ENCODE peak calls at places on chromosome 2, in four cellular contexts. Q, A, H and M are unnamed samples.

GRCh38 chr2:28974252-28974651 is 6.8 kb upstream of the TOGARAM2 start:
- DNase-seq in H (no peak), A (no peak), Q (no peak), M (no peak)

GRCh38 chr2:82124629-82125028 is 1820.1 kb upstream of the LRRTM1 start:
- DNase-seq in Q (no peak), A (no peak), H (no peak), M (no peak)

GRCh38 chr2:30662268-30663131 is 144.7 kb downstream of the CAPN13 start:
- DNase-seq in H (no peak), A (no peak), Q (no peak), M (peak; percentile 43)

GRCh38 chr2:155250800-155251199 is 552.3 kb downstream of the KCNJ3 start:
- DNase-seq in Q (peak; percentile 44), H (no peak), A (no peak), M (no peak)

GRCh38 chr2:188142636-188143035 is 149.0 kb upstream of the GULP1 start:
- DNase-seq in H (no peak), A (no peak), Q (no peak), M (no peak)

GRCh38 chr2:203705184-203705583 is 1.3 kb upstream of the CD28 start:
- DNase-seq in A (no peak), H (peak; percentile 46), Q (no peak), M (no peak)

GRCh38 chr2:70247364-70248144 is 874 bp downstream of the TIA1 start:
- DNase-seq in H (no peak), A (no peak), Q (peak; percentile 76), M (no peak)

GRCh38 chr2:96934096-96934495 is 52.3 kb downstream of the FAM178B start:
- DNase-seq in A (no peak), Q (no peak), H (no peak), M (peak; percentile 5)

GRCh38 chr2:60530660-60531276 is 22.7 kb downstream of the BCL11A start:
- DNase-seq in A (no peak), H (peak; percentile 87), Q (no peak), M (peak; percentile 87)

GRCh38 chr2:203817147-203817546 is 50.4 kb upstream of the CTLA4 start:
- DNase-seq in H (no peak), A (no peak), Q (no peak), M (no peak)

GRCh38 chr2:23649819-23650218 is 264.8 kb downstream of the KLHL29 start:
- DNase-seq in A (no peak), H (no peak), Q (no peak), M (no peak)

GRCh38 chr2:68435605-68436004 is 31.5 kb downstream of the FBXO48 start:
- DNase-seq in A (no peak), H (no peak), Q (no peak), M (no peak)

GRCh38 chr2:46315103-46315890 is 18.1 kb downstream of the EPAS1 start:
- DNase-seq in A (peak; percentile 60), Q (no peak), H (peak; percentile 31), M (peak; percentile 78)

GRCh38 chr2:234556848-234557573 is 60.1 kb upstream of the ARL4C start:
- DNase-seq in A (no peak), H (no peak), Q (no peak), M (no peak)

GRCh38 chr2:28406276-28407096 is 13.8 kb downstream of the FOSL2 start:
- DNase-seq in A (no peak), H (peak; percentile 35), Q (no peak), M (no peak)

GRCh38 chr2:74162951-74163350 is 15.2 kb upstream of the BOLA3 start:
- DNase-seq in Q (no peak), A (no peak), H (no peak), M (no peak)

GRCh38 chr2:235467586-235467985 is 26.3 kb upstream of the AGAP1 start:
- DNase-seq in A (no peak), H (no peak), Q (no peak), M (no peak)

GRCh38 chr2:121746071-121746578 is 9.3 kb upstream of the TSN start:
- DNase-seq in H (no peak), A (no peak), Q (no peak), M (no peak)

GRCh38 chr2:132923787-132924186 is 253.8 kb upstream of the LYPD1 start:
- DNase-seq in H (no peak), Q (no peak), A (no peak), M (peak; percentile 3)

GRCh38 chr2:160695402-160696060 is 201.9 kb upstream of the RBMS1 start:
- DNase-seq in Q (no peak), H (no peak), A (no peak), M (no peak)

GRCh38 chr2:51103205-51103604 is 71.3 kb upstream of the NRXN1 start:
- DNase-seq in A (no peak), Q (peak; percentile 77), H (no peak), M (peak; percentile 1)

GRCh38 chr2:170714156-170715061 is 728 bp upstream of the SP5 start:
- DNase-seq in Q (peak; percentile 74), A (peak; percentile 28), H (no peak), M (peak; percentile 64)

GRCh38 chr2:118121986-118122767 is 33.9 kb downstream of the INSIG2 start:
- DNase-seq in A (no peak), Q (no peak), H (no peak), M (no peak)

GRCh38 chr2:170313636-170314348 is 135.8 kb downstream of the MYO3B start:
- DNase-seq in A (no peak), Q (no peak), H (no peak), M (no peak)

GRCh38 chr2:139609109-139609508 is 828.9 kb upstream of the NXPH2 start:
- DNase-seq in A (no peak), H (no peak), Q (no peak), M (no peak)

GRCh38 chr2:178268435-178268834 is 74.1 kb downstream of the OSBPL6 start:
- DNase-seq in A (no peak), Q (no peak), H (no peak), M (no peak)

GRCh38 chr2:219173176-219173575 is 3.3 kb upstream of the SLC23A3 start:
- DNase-seq in H (no peak), A (no peak), Q (no peak), M (no peak)

GRCh38 chr2:228535396-228535795 is 353.9 kb upstream of the SPHKAP start:
- DNase-seq in H (no peak), Q (peak; percentile 19), A (no peak), M (no peak)

GRCh38 chr2:120761164-120761861 is 25.6 kb downstream of the GLI2 start:
- DNase-seq in Q (no peak), H (no peak), A (no peak), M (no peak)

GRCh38 chr2:62099050-62099449 is 96.9 kb upstream of the B3GNT2 start:
- DNase-seq in A (no peak), Q (no peak), H (no peak), M (no peak)

GRCh38 chr2:174171686-174172445 is 76.5 kb downstream of the OLA1 start:
- DNase-seq in A (no peak), Q (no peak), H (no peak), M (no peak)

GRCh38 chr2:205776139-205776538 is 93.8 kb downstream of the NRP2 start:
- DNase-seq in H (no peak), Q (peak; percentile 85), A (no peak), M (no peak)

GRCh38 chr2:55490554-55490953 is 29.0 kb upstream of the CFAP36 start:
- DNase-seq in H (no peak), Q (no peak), A (peak; percentile 26), M (no peak)

GRCh38 chr2:241161646-241162281 is 11.5 kb downstream of the PPP1R7 start:
- DNase-seq in A (peak; percentile 59), H (peak; percentile 17), Q (no peak), M (peak; percentile 72)

DNA sequence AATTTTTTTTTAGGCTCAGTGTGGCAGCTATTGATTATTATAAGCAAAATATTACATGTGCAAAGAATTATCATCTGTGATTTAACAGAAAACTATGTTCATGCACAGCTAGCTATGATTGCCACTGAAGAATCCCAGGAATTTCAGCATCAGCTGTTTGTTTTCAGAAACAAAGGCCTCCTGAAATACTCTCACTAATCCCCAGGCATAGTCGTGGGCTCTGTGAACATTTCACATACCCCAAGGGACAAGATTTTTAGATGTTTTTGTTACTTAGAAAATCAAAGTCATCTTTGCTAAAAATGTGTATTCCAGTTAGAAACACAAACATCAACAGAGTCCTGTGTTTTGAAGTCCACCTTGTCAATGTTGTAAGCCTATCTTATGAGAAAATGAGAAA is 156.1 kb downstream of the MYO1B start:
- DNase-seq in H (no peak), Q (peak; percentile 75), A (no peak), M (no peak)
- H3K4me3 ChIP-seq in H (no peak overlapping the region), Q (no peak overlapping the region), A (no peak overlapping the region), M (no peak overlapping the region)

GRCh38 chr2:130762910-130763385 is 7.6 kb downstream of the AMER3 start:
- DNase-seq in Q (no peak), A (no peak), H (no peak), M (no peak)

GRCh38 chr2:130763405-130763804 is 8.1 kb downstream of the AMER3 start:
- DNase-seq in A (no peak), Q (no peak), H (no peak), M (no peak)

GRCh38 chr2:130765464-130765863 is 10.1 kb downstream of the AMER3 start:
- DNase-seq in Q (no peak), H (no peak), A (no peak), M (no peak)

GRCh38 chr2:130764821-130765115 is 9.4 kb downstream of the AMER3 start:
- DNase-seq in Q (no peak), H (no peak), A (no peak), M (no peak)

GRCh38 chr2:130764035-130764820 is 8.9 kb downstream of the AMER3 start:
- DNase-seq in Q (no peak), H (no peak), A (no peak), M (no peak)
- H3K4me1 ChIP-seq in Q (no peaks in the 10 kb centered on the region), H (no peaks in the 10 kb centered on the region), A (no peaks in the 10 kb centered on the region), M (no peaks in the 10 kb centered on the region)

GRCh38 chr2:75484840-75485239 is 75.9 kb downstream of the EVA1A start:
- DNase-seq in H (no peak), A (no peak), Q (no peak), M (no peak)

GRCh38 chr2:75483878-75484277 is 76.9 kb downstream of the EVA1A start:
- DNase-seq in A (no peak), H (no peak), Q (no peak), M (no peak)

GRCh38 chr2:75476778-75477177 is 84.0 kb downstream of the EVA1A start:
- DNase-seq in Q (peak; percentile 31), A (no peak), H (no peak), M (no peak)

GRCh38 chr2:75482398-75482797 is 78.3 kb downstream of the EVA1A start:
- DNase-seq in Q (no peak), A (no peak), H (no peak), M (no peak)

DNA sequence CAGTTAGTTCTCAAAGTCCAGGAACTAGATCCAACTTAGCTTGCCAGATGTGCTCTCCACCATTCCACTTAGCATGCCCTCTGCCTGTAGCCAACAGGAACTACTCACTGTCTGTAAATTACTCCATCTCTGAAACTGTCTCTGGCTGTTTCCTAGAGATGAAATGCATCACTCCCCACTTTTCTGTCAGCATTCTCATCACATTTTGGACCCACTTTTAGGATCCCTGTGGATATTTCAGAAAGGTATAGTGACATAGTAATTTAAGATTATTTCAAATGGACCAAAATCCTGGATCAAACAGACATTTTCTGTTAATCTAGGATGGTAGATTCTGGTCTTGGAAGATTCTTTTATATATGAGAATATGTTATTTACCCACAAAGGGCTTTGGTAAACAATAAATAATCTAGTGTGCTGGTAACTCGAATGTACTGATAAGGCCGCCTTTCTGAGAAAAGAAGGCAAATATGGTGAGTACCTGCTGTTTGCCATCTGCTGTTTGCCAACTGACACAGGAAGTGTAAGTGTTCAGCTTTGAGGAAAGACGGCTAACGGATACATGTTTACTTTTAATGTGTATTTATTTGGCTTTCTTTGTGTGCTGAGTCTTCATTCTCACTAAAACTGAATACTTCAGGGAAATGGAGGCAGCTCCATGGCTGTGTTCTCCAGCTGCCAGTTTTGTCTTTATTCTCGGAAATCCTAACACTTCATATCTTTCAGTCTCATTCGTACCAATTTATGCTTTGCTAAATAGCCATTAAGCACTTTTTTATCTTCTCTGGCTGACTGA is 79.5 kb downstream of the EVA1A start:
- DNase-seq in H (no peak), Q (peak; percentile 31), A (no peak), M (no peak)
- TF ChIP-seq CTCF in H (no peak), Q (peak; percentile 46), A (no peak), M (no peak)

GRCh38 chr2:79139423-79139822 is 19.1 kb downstream of the REG1A start:
- DNase-seq in Q (no peak), H (no peak), A (no peak), M (no peak)
- H3K4me3 ChIP-seq in Q (no peak overlapping the region), H (no peak overlapping the region), A (no peak overlapping the region), M (no peak overlapping the region)